ENCODE peak calls at places on chromosome 2, in eight cellular contexts. E, U, W, Y, Q, D, X and T are unnamed samples.

GRCh38 chr2:215354771-215355695 is 43.2 kb downstream of the ATIC start:
- DNase-seq in X (no peak), E (no peak), Y (no peak), W (no peak), Q (no peak), D (no peak), U (no peak), T (no peak)

GRCh38 chr2:8219631-8220393 is 462.0 kb upstream of the ID2 start:
- DNase-seq in W (no peak), U (no peak), Q (no peak), X (no peak), Y (no peak), E (peak; percentile 87), D (no peak), T (no peak)

GRCh38 chr2:136764397-136765255 is 719 bp upstream of the THSD7B start:
- DNase-seq in E (no peak), Q (no peak), X (peak; percentile 64), W (no peak), Y (no peak), D (no peak), U (no peak), T (no peak)

GRCh38 chr2:225889452-225889851 is 489.9 kb downstream of the NYAP2 start:
- DNase-seq in D (no peak), W (no peak), Q (peak; percentile 74), X (no peak), U (peak; percentile 68), Y (peak; percentile 57), E (no peak), T (no peak)

GRCh38 chr2:219327719-219328118 is 4.8 kb downstream of the RESP18 start:
- DNase-seq in U (no peak), Y (no peak), Q (no peak), W (no peak), X (no peak), E (no peak), D (no peak), T (no peak)

GRCh38 chr2:126244937-126245336 is 411.0 kb upstream of the GYPC start:
- DNase-seq in D (peak; percentile 31), Y (peak; percentile 61), Q (peak; percentile 59), X (peak; percentile 85), U (peak; percentile 57), E (no peak), W (no peak), T (no peak)

GRCh38 chr2:172574965-172575364 is 19.1 kb downstream of the PDK1 start:
- DNase-seq in E (no peak), Q (no peak), U (no peak), Y (no peak), W (no peak), X (no peak), D (no peak), T (no peak)

GRCh38 chr2:237128026-237128703 is 42.5 kb downstream of the COPS8 start:
- DNase-seq in U (peak; percentile 97), Q (peak; percentile 92), Y (peak; percentile 22), E (peak; percentile 99), W (peak; percentile 91), X (no peak), D (peak; percentile 77), T (peak; percentile 95)

GRCh38 chr2:165863816-165864221 is 69.8 kb upstream of the GALNT3 start:
- DNase-seq in Y (no peak), W (no peak), E (no peak), Q (no peak), U (no peak), D (no peak), X (no peak), T (no peak)

GRCh38 chr2:36173760-36174362 is 181.7 kb upstream of the CRIM1 start:
- DNase-seq in E (no peak), X (no peak), Y (peak; percentile 21), W (no peak), U (no peak), Q (no peak), D (no peak), T (no peak)

GRCh38 chr2:75021672-75022071 is 63.2 kb downstream of the POLE4 start:
- DNase-seq in X (no peak), E (no peak), Y (peak; percentile 91), Q (no peak), U (no peak), W (no peak), D (no peak), T (no peak)

GRCh38 chr2:29777164-29777563 is 144.2 kb downstream of the ALK start:
- DNase-seq in Q (no peak), D (no peak), W (no peak), X (no peak), E (no peak), Y (no peak), U (no peak), T (no peak)

GRCh38 chr2:186135697-186136096 is 350.4 kb upstream of the ZC3H15 start:
- DNase-seq in W (no peak), Y (no peak), D (no peak), U (no peak), E (no peak), Q (no peak), X (no peak), T (no peak)

GRCh38 chr2:45055261-45055660 is 46.0 kb upstream of the SIX2 start:
- DNase-seq in D (no peak), Q (no peak), X (no peak), U (no peak), W (no peak), Y (no peak), E (no peak), T (no peak)

GRCh38 chr2:141863964-141864363 is 266.9 kb downstream of the LRP1B start:
- DNase-seq in E (no peak), W (no peak), U (no peak), Q (no peak), X (no peak), Y (no peak), D (no peak), T (no peak)

GRCh38 chr2:128198666-128199065 is 107.7 kb downstream of the UGGT1 start:
- DNase-seq in X (no peak), Y (no peak), U (no peak), Q (no peak), W (no peak), D (no peak), E (no peak), T (no peak)

DNA sequence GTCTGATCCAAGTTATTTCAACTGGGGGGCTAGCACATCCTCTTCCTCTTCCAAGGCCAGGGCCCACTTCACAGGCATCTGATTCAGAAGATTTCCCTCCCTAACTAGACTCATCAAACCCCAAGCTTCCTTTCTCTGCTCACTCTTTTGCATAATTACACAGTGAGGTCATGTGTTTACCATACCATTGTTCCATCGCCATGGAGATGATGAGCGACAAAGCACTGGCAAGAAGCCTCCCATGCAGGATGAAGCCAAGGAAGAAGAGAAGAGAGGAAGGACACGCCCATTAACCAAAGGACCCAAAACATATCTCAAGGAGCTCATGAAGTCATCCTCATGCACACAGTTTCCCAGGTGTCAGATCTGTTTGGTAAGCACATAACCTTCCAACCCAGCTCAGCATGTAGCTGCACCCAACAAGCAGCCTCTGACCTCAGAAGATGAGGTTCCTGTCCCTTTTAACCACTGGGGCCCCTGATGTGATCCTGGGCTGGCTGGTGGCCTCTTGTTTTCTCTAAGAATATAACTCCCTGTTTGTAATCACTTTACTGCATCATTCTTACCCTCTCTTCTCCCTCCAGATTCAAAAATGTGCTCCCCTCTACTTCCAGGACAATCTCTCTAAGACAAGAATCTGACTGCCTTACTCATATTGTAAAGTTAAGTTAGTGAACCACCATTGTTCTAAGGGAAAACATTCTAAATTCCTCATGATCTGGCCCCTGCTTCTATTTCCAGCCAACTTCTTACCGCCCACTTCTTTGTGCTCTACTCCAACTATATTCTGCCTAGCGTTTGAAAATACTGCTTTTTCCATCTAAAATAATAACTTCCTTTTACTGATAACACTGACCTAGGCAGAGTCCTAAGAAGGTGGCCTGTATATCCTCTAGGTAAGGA is 190.1 kb downstream of the TTC32 start:
- DNase-seq in E (no peak), W (no peak), Q (peak; percentile 89), X (no peak), U (no peak), D (no peak), Y (peak; percentile 46), T (no peak)
- TF ChIP-seq EP300 in E (no peak), W (no peak), Q (no peak), X (no peak), U (no peak), D (no peak), Y (no peak), T (no peak)

GRCh38 chr2:158410132-158410531 is 46.4 kb downstream of the CCDC148 start:
- DNase-seq in U (no peak), X (no peak), Q (no peak), E (no peak), Y (no peak), W (no peak), D (no peak), T (no peak)

GRCh38 chr2:158414538-158414937 is 42.0 kb downstream of the CCDC148 start:
- DNase-seq in Q (no peak), X (no peak), W (no peak), D (no peak), Y (no peak), E (no peak), U (no peak), T (no peak)

GRCh38 chr2:158411748-158412147 is 44.8 kb downstream of the CCDC148 start:
- DNase-seq in X (no peak), U (no peak), D (no peak), Q (no peak), Y (no peak), W (no peak), E (no peak), T (no peak)

GRCh38 chr2:158413581-158413980 is 43.0 kb downstream of the CCDC148 start:
- DNase-seq in X (no peak), W (no peak), D (no peak), Y (no peak), E (no peak), U (no peak), Q (no peak), T (no peak)

GRCh38 chr2:158412206-158412605 is 44.3 kb downstream of the CCDC148 start:
- DNase-seq in U (no peak), Q (no peak), X (no peak), W (no peak), E (no peak), Y (peak; percentile 50), D (no peak), T (no peak)
- TF ChIP-seq EP300 in U (no peak), Q (no peak), X (no peak), W (no peak), E (no peak), Y (no peak), D (no peak), T (no peak)

DNA sequence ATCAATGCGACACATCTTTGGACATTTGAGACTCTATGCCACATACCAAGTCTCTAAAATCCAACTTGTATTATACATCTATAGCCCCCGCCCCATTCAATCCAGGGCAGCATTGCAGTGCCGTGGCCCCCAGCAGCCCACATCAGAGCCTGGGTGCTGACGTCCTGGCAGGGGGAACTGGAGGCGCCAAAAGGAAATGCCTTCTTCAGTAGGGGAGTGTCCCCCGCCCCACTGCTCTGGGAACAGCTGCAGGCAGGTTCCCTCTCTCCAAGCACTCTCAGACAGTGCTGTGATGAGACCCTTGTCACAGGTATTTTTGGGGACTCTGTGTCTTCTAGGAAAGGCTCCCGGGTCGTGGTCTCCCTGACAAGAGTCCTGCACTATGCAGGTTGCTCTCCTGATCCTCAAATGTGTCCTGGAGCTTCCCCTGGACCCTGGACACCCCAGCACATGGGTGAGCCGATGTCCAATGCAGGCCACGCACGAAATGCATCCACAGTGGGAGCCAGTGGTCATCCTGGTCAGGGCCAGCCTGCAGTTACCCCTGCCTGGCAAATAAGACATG is 188.7 kb downstream of the RTP5 start:
- DNase-seq in X (no peak), Y (no peak), U (no peak), W (no peak), D (no peak), Q (no peak), E (peak; percentile 47), T (no peak)
- TF ChIP-seq EP300 in X (no peak), Y (no peak), U (no peak), W (no peak), D (no peak), Q (no peak), E (no peak), T (no peak)

GRCh38 chr2:437180-437579 is 149.3 kb upstream of the ALKAL2 start:
- DNase-seq in U (no peak), Q (no peak), D (no peak), X (peak; percentile 11), E (no peak), Y (no peak), W (no peak), T (no peak)
- TF ChIP-seq EP300 in U (no peak), Q (no peak), D (no peak), X (no peak), E (no peak), Y (no peak), W (no peak), T (no peak)